ENCODE peak calls at places on chromosomes 2 and 18, in four cellular contexts. One of them, this sample, is unnamed.

GRCh38 chr2:64283641-64284371 is 139.6 kb upstream of the PELI1 start:
- DNase-seq in K562: no peak
- DNase-seq in HepG2: no peak
- DNase-seq in WTC11: no peak
- DNase-seq in this sample: no peak

GRCh38 chr2:10122500-10123280 is at the start of gene RRM2:
- DNase-seq in WTC11: peak
- DNase-seq in K562: peak
- DNase-seq in HepG2: peak
- DNase-seq in this sample: peak

GRCh38 chr2:162710282-162710891 is 128.2 kb downstream of the KCNH7 start:
- DNase-seq in HepG2: peak
- DNase-seq in K562: no peak
- DNase-seq in WTC11: no peak
- DNase-seq in this sample: no peak

GRCh38 chr2:63052411-63053234 is 2.0 kb downstream of the OTX1 start:
- DNase-seq in HepG2: no peak
- DNase-seq in WTC11: peak
- DNase-seq in K562: no peak
- DNase-seq in this sample: no peak

GRCh38 chr2:8677646-8678592 is 3.9 kb upstream of the ID2 start:
- DNase-seq in K562: peak
- DNase-seq in WTC11: peak
- DNase-seq in HepG2: peak
- DNase-seq in this sample: peak

GRCh38 chr2:42421157-42421485 is 60.1 kb upstream of the COX7A2L start:
- DNase-seq in K562: no peak
- DNase-seq in HepG2: no peak
- DNase-seq in WTC11: no peak
- DNase-seq in this sample: no peak

GRCh38 chr2:120825370-120826259 is 89.9 kb downstream of the GLI2 start:
- DNase-seq in WTC11: no peak
- DNase-seq in K562: no peak
- DNase-seq in HepG2: no peak
- DNase-seq in this sample: no peak

GRCh38 chr2:100247256-100248043 is 74.9 kb downstream of the LONRF2 start:
- DNase-seq in K562: no peak
- DNase-seq in WTC11: no peak
- DNase-seq in HepG2: no peak
- DNase-seq in this sample: no peak

GRCh38 chr2:51553456-51553855 is 521.5 kb upstream of the NRXN1 start:
- DNase-seq in WTC11: no peak
- DNase-seq in K562: no peak
- DNase-seq in HepG2: no peak
- DNase-seq in this sample: no peak

GRCh38 chr2:33011941-33012340 is 65.2 kb downstream of the LTBP1 start:
- DNase-seq in WTC11: no peak
- DNase-seq in K562: no peak
- DNase-seq in HepG2: no peak
- DNase-seq in this sample: no peak

GRCh38 chr2:33015421-33016142 is 68.8 kb downstream of the LTBP1 start:
- DNase-seq in WTC11: no peak
- DNase-seq in HepG2: peak
- DNase-seq in K562: no peak
- DNase-seq in this sample: no peak

GRCh38 chr2:33011406-33011805 is 64.7 kb downstream of the LTBP1 start:
- DNase-seq in HepG2: peak
- DNase-seq in K562: no peak
- DNase-seq in WTC11: no peak
- DNase-seq in this sample: no peak

GRCh38 chr2:33013684-33014110 is 66.9 kb downstream of the LTBP1 start:
- DNase-seq in HepG2: no peak
- DNase-seq in K562: no peak
- DNase-seq in WTC11: no peak
- DNase-seq in this sample: no peak

GRCh38 chr2:33014268-33014667 is 67.5 kb downstream of the LTBP1 start:
- DNase-seq in K562: no peak
- DNase-seq in HepG2: no peak
- DNase-seq in WTC11: no peak
- DNase-seq in this sample: no peak
- TF ChIP-seq ELF4 in K562: no peak
- TF ChIP-seq ELF4 in HepG2: no peak
- TF ChIP-seq ELF4 in WTC11: no peak
- TF ChIP-seq ELF4 in this sample: no peak

GRCh38 chr18:69956037-69956436 is 8.4 kb upstream of the CD226 start:
- DNase-seq in HepG2: no peak
- DNase-seq in WTC11: no peak
- DNase-seq in K562: no peak
- DNase-seq in this sample: no peak
- TF ChIP-seq ELF4 in HepG2: no peak
- TF ChIP-seq ELF4 in WTC11: no peak
- TF ChIP-seq ELF4 in K562: no peak
- TF ChIP-seq ELF4 in this sample: no peak

GRCh38 chr2:119721904-119722303 is 37.8 kb upstream of the PTPN4 start:
- DNase-seq in K562: no peak
- DNase-seq in WTC11: no peak
- DNase-seq in HepG2: peak
- DNase-seq in this sample: no peak

GRCh38 chr2:119721043-119721442 is 38.7 kb upstream of the PTPN4 start:
- DNase-seq in K562: no peak
- DNase-seq in HepG2: no peak
- DNase-seq in WTC11: no peak
- DNase-seq in this sample: no peak

GRCh38 chr2:119718391-119719260 is 39.6 kb downstream of the TMEM177 start:
- DNase-seq in HepG2: no peak
- DNase-seq in K562: no peak
- DNase-seq in WTC11: no peak
- DNase-seq in this sample: no peak

GRCh38 chr2:119721462-119721861 is 38.3 kb upstream of the PTPN4 start:
- DNase-seq in WTC11: no peak
- DNase-seq in K562: no peak
- DNase-seq in HepG2: peak
- DNase-seq in this sample: no peak

GRCh38 chr2:119719261-119719627 is 40.2 kb downstream of the TMEM177 start:
- DNase-seq in HepG2: no peak
- DNase-seq in WTC11: no peak
- DNase-seq in K562: no peak
- DNase-seq in this sample: no peak
- TF ChIP-seq ELF4 in HepG2: no peak
- TF ChIP-seq ELF4 in WTC11: no peak
- TF ChIP-seq ELF4 in K562: no peak
- TF ChIP-seq ELF4 in this sample: no peak

DNA sequence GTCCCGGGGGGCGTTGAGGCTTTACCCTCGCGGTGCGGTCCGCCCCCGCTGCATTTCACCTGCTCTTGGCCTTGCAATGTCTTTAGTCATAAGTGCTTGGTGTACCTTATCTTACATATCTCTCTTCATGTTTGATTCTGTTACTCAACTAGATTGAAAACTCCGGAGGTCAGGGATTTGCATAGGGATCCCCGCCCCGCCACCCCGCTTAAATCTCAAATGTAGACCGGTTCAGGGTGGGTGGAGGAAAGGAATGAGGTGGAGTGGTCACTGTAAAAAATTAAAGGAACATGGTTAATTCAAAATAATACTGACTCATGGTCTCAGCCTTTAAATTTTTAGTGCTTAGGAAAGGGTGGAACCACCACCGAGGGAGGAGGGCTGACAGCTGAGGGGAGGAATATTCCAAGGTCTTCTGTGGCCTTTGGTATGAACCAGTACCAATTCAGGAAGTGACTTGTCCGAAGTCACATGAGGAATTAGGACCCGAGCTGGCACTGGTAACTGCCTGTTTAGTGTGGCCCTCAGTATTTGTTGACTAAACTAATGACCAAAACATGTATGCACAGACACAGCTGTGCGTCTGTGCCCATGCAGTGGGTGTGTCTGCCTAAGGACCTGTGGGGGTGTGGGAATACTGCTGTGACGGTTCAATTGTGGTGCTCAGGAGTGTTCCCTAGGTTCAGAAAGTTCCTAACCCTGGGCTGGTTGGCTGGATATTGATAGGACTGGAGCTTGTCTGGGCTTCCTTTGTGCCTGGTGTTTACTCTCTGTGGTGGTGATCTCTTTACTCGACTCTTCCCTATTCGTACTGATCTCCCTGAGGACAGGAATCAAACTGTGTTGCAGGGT is 1.0 kb downstream of the PLEKHB2 start:
- DNase-seq in WTC11: no peak
- DNase-seq in HepG2: peak
- DNase-seq in K562: peak
- DNase-seq in this sample: no peak
- TF ChIP-seq ELF4 in WTC11: no peak
- TF ChIP-seq ELF4 in HepG2: no peak
- TF ChIP-seq ELF4 in K562: no peak
- TF ChIP-seq ELF4 in this sample: no peak

GRCh38 chr2:237025090-237025865 is 60.4 kb upstream of the COPS8 start:
- DNase-seq in WTC11: no peak
- DNase-seq in HepG2: peak
- DNase-seq in K562: no peak
- DNase-seq in this sample: no peak

GRCh38 chr2:237024255-237024654 is 61.4 kb upstream of the COPS8 start:
- DNase-seq in HepG2: no peak
- DNase-seq in K562: no peak
- DNase-seq in WTC11: no peak
- DNase-seq in this sample: no peak

GRCh38 chr2:237027712-237028029 is 58.0 kb upstream of the COPS8 start:
- DNase-seq in K562: no peak
- DNase-seq in HepG2: no peak
- DNase-seq in WTC11: no peak
- DNase-seq in this sample: no peak

GRCh38 chr2:237030382-237030781 is 55.3 kb upstream of the COPS8 start:
- DNase-seq in HepG2: no peak
- DNase-seq in K562: no peak
- DNase-seq in WTC11: no peak
- DNase-seq in this sample: no peak

GRCh38 chr2:237026981-237027711 is 58.5 kb upstream of the COPS8 start:
- DNase-seq in HepG2: peak
- DNase-seq in WTC11: peak
- DNase-seq in K562: peak
- DNase-seq in this sample: no peak
- TF ChIP-seq ELF4 in HepG2: no peak
- TF ChIP-seq ELF4 in WTC11: no peak
- TF ChIP-seq ELF4 in K562: no peak
- TF ChIP-seq ELF4 in this sample: no peak

GRCh38 chr2:239800785-239801184 is 224.4 kb downstream of the NDUFA10 start:
- DNase-seq in HepG2: no peak
- DNase-seq in K562: no peak
- DNase-seq in WTC11: peak
- DNase-seq in this sample: no peak
- TF ChIP-seq ELF4 in HepG2: no peak
- TF ChIP-seq ELF4 in K562: no peak
- TF ChIP-seq ELF4 in WTC11: no peak
- TF ChIP-seq ELF4 in this sample: no peak

GRCh38 chr18:41395695-41396094 is 559.3 kb upstream of the PIK3C3 start:
- DNase-seq in K562: no peak
- DNase-seq in HepG2: no peak
- DNase-seq in WTC11: no peak
- DNase-seq in this sample: no peak
- TF ChIP-seq ELF4 in K562: no peak
- TF ChIP-seq ELF4 in HepG2: no peak
- TF ChIP-seq ELF4 in WTC11: no peak
- TF ChIP-seq ELF4 in this sample: no peak

DNA sequence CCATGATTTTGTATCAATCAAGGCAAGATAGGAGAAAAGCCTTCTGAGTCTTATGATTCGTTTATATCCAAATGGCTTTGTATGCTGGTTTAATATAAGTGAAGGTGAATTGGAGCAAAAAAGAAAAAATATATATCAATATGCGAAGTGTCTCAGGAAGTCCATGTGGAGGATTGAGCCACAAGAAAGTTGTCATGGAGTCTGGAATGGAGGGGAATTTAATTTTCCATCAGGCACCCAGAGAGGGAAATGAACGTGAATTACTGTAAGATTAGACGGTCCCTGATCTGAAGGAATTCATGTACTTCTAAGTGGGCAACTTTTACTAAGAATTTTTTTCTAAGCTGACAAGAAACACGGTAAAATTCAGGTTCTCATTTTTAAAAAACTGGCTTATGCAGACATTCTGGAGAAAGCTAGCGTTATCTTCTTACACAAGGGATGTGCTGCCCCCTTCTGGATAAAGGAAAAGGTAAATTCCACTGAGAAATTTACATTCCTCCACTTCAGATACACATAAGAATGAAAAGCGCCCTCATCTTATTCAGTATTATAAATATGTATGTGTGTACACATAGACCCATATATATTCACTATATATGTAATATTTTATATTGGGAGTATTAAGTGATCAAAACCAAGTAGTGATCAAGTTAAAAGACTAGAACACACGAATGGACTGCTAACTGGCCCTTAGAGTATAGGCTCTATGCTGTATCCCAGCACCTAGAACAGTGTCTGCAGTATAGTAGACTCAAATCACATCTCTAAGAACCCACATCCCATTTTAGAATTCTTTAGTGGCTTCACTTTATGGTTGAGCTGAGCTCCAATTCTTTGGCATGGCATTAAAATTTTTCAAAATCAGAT is 289.0 kb upstream of the TFPI start:
- DNase-seq in WTC11: no peak
- DNase-seq in K562: peak
- DNase-seq in HepG2: peak
- DNase-seq in this sample: peak
- TF ChIP-seq ELF4 in WTC11: no peak
- TF ChIP-seq ELF4 in K562: no peak
- TF ChIP-seq ELF4 in HepG2: no peak
- TF ChIP-seq ELF4 in this sample: no peak

This sample was measured in HEK293T.